ENCODE peak calls at places on chromosomes 16 and 17, in four cellular contexts. W, Z, M and O are unnamed samples.

GRCh38 chr16:631808-632358 is 1.1 kb downstream of the WFIKKN1 start:
- DNase-seq in Z (no peak), M (no peak), W (no peak), O (no peak)

GRCh38 chr17:64747938-64748540 is 85.9 kb upstream of the SMURF2 start:
- DNase-seq in Z (no peak), M (no peak), W (no peak), O (no peak)

GRCh38 chr16:87435399-87436224 is 43.5 kb downstream of the MAP1LC3B start:
- DNase-seq in W (no peak), M (no peak), Z (no peak), O (no peak)

GRCh38 chr16:56779956-56780355 is 50.0 kb downstream of the NUP93 start:
- DNase-seq in W (no peak), M (no peak), Z (no peak), O (no peak)

GRCh38 chr16:86905302-86905701 is 327.0 kb downstream of the FOXL1 start:
- DNase-seq in Z (no peak), M (no peak), W (no peak), O (no peak)

GRCh38 chr16:48287239-48287638 is 39.9 kb upstream of the ABCC11 start:
- DNase-seq in Z (no peak), M (no peak), W (no peak), O (no peak)

GRCh38 chr17:2047590-2047989 is 5.8 kb downstream of the OVCA2 start:
- DNase-seq in M (no peak), W (no peak), Z (no peak), O (no peak)

GRCh38 chr17:79741751-79742588 is 11.2 kb downstream of the ENPP7 start:
- DNase-seq in Z (no peak), M (peak), W (peak), O (peak)

GRCh38 chr17:34275881-34276280 is 5.9 kb downstream of the CCL7 start:
- DNase-seq in W (no peak), M (no peak), Z (no peak), O (no peak)

GRCh38 chr17:43438626-43439529 is 40.1 kb downstream of the ARL4D start:
- DNase-seq in W (no peak), Z (no peak), M (no peak), O (no peak)

GRCh38 chr17:55709984-55710383 is 12.7 kb downstream of the TMEM100 start:
- DNase-seq in Z (no peak), W (no peak), M (no peak), O (no peak)

GRCh38 chr16:12002447-12003006 is 26.0 kb downstream of the SNX29 start:
- DNase-seq in M (peak), Z (no peak), W (no peak), O (no peak)

GRCh38 chr16:58121132-58121531 is 8.0 kb downstream of the CFAP20 start:
- DNase-seq in W (no peak), Z (no peak), M (peak), O (no peak)

GRCh38 chr16:27085182-27085581 is 18.5 kb downstream of the C16orf82 start:
- DNase-seq in M (no peak), Z (no peak), W (no peak), O (no peak)

GRCh38 chr17:77257169-77257568 is 116.4 kb downstream of the SEC14L1 start:
- DNase-seq in Z (no peak), M (no peak), W (no peak), O (no peak)

GRCh38 chr17:43176119-43176570 is 5.1 kb downstream of the NBR1 start:
- DNase-seq in W (peak), M (no peak), Z (no peak), O (no peak)

GRCh38 chr16:57184890-57185445 is 871 bp downstream of the PSME3IP1 start:
- DNase-seq in W (no peak), Z (no peak), M (no peak), O (no peak)

GRCh38 chr17:80441133-80441578 is 26.2 kb downstream of the ENDOV start:
- DNase-seq in M (peak), W (peak), Z (no peak), O (peak)

GRCh38 chr16:30977502-30977901 is 7.5 kb upstream of the HSD3B7 start:
- DNase-seq in M (peak), Z (no peak), W (no peak), O (no peak)

GRCh38 chr17:68143425-68143824 is 104.4 kb upstream of the AMZ2 start:
- DNase-seq in W (no peak), Z (no peak), M (no peak), O (no peak)

GRCh38 chr16:10827691-10828341 is 9.2 kb upstream of the TVP23A start:
- DNase-seq in Z (no peak), M (no peak), W (no peak), O (no peak)

GRCh38 chr17:35022536-35023063 is 40.9 kb downstream of the RFFL start:
- DNase-seq in W (peak), M (no peak), Z (no peak), O (no peak)

GRCh38 chr16:51242281-51242994 is 91.4 kb upstream of the SALL1 start:
- DNase-seq in W (no peak), M (no peak), Z (no peak), O (no peak)

GRCh38 chr17:55410722-55411462 is 10.7 kb downstream of the MMD start:
- DNase-seq in W (peak), Z (no peak), M (no peak), O (no peak)

GRCh38 chr16:11576427-11577289 is 10.1 kb downstream of the LITAF start:
- DNase-seq in M (no peak), W (peak), Z (peak), O (no peak)

GRCh38 chr17:9021158-9021984 is at the start of gene NTN1:
- DNase-seq in M (peak), Z (no peak), W (no peak), O (no peak)

GRCh38 chr16:58047557-58048348 is 22.2 kb downstream of the MMP15 start:
- DNase-seq in Z (no peak), W (no peak), M (peak), O (no peak)

GRCh38 chr16:2835638-2836493 is 5.8 kb downstream of the ZG16B start:
- DNase-seq in Z (no peak), M (no peak), W (peak), O (no peak)

GRCh38 chr17:21285164-21286065 is 904 bp downstream of the MAP2K3 start:
- DNase-seq in M (no peak), Z (no peak), W (no peak), O (no peak)
- TF ChIP-seq HDAC2 in M (no peak), Z (no peak), W (peak), O (no peak)

DNA sequence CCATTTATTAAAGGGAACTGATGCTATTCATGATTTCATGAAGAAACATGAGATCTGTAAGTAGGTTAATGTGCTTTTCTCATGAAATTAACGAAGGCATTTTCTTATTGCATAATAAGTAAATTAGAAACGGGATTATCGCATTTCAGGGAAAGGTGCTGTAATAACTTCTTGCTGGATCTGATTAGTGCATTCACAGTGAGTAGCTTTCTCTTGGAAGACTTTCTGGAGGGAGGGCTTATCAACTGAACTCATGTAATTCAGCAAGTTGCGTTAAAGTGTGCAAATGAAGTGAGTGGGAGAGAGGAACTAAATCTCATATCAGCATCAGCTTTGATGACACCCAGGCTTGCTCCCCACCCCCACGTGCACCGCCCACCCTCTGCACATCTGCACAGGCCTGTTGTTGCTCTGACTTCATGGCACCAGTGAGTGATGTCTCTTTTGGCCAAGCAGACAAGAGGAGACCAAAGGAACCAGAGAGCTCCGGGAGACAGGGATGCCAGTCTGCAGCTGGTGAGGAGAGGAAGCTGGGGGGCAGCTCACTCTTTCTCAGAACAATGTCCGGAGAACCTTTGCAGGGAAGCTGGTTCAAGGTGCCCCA is 26.3 kb upstream of the GAS7 start:
- DNase-seq in M (no peak), W (no peak), Z (no peak), O (no peak)
- TF ChIP-seq YY1 in M (no peak), W (no peak), Z (no peak), O (no peak)

GRCh38 chr17:75034236-75034908 is 12.4 kb downstream of the ATP5PD start:
- DNase-seq in M (peak), W (peak), Z (peak), O (peak)
- TF ChIP-seq HDAC2 in M (no peak), W (peak), Z (no peak), O (no peak)

DNA sequence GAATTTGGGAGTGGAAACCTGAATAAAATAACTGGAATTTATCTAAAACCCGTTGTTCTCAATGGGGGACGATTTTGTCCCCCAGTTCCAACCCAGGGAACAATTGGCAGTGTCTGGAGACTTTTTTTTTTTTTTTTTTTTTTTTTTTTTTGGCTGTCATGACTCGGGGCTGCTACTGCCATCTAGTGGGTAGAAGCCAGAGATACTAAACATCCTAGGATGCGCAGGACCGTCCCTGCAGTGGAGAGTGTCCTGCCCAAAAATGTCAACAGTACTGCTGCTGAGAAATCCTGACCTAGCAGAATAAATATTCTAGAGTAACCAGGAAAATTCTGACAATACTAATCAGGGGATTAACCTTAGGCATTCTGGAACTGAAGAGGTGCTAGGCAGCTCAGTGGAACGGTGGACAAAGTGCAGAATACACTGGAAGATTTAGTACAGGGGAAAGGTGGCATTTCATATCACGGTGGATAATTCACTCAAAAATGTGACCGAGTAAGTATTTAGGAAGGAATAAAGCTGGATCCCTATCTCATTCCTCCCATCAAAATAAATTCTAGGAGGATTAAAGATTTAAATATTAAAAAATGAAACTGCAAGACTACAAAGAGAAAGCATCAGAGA is 107.6 kb downstream of the SPECC1 start:
- DNase-seq in Z (no peak), M (peak), W (peak), O (no peak)
- TF ChIP-seq YY1 in Z (peak), M (no peak), W (no peak), O (peak)

DNA sequence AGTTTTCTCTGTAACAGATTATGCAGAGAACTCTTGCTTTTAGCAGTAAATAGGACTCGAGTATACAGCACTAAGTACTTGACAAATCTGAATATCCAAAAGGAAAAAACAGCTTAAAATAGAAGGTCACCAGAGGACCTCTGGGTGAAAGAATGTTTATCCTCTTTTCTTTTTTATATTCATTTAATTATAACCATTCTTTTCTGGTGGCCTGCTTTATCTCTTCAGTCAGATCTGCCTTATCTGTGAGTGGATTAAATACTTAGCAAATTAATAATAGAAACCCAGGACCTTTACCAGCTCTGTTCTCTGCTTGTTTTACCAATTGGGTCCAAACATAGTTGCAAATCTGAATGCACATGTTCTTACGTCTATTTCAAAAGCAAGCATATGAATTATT is 8.6 kb downstream of the DGKE start:
- DNase-seq in M (no peak), W (no peak), Z (no peak), O (no peak)
- TF ChIP-seq HDAC2 in M (no peak), W (no peak), Z (no peak), O (no peak)

GRCh38 chr17:7027335-7027734 is 4.5 kb downstream of the BCL6B start:
- DNase-seq in M (no peak), Z (no peak), W (no peak), O (no peak)

GRCh38 chr17:7025240-7025639 is 2.4 kb downstream of the BCL6B start:
- DNase-seq in Z (no peak), M (no peak), W (no peak), O (no peak)

GRCh38 chr17:7026471-7027115 is 3.7 kb downstream of the BCL6B start:
- DNase-seq in M (no peak), Z (no peak), W (no peak), O (no peak)

GRCh38 chr17:7029096-7029495 is 6.2 kb downstream of the BCL6B start:
- DNase-seq in M (no peak), W (no peak), Z (no peak), O (no peak)

GRCh38 chr17:7029659-7030058 is 6.2 kb upstream of the SLC16A13 start:
- DNase-seq in W (no peak), M (no peak), Z (no peak), O (no peak)
- TF ChIP-seq YY1 in W (no peak), M (no peak), Z (no peak), O (no peak)

DNA sequence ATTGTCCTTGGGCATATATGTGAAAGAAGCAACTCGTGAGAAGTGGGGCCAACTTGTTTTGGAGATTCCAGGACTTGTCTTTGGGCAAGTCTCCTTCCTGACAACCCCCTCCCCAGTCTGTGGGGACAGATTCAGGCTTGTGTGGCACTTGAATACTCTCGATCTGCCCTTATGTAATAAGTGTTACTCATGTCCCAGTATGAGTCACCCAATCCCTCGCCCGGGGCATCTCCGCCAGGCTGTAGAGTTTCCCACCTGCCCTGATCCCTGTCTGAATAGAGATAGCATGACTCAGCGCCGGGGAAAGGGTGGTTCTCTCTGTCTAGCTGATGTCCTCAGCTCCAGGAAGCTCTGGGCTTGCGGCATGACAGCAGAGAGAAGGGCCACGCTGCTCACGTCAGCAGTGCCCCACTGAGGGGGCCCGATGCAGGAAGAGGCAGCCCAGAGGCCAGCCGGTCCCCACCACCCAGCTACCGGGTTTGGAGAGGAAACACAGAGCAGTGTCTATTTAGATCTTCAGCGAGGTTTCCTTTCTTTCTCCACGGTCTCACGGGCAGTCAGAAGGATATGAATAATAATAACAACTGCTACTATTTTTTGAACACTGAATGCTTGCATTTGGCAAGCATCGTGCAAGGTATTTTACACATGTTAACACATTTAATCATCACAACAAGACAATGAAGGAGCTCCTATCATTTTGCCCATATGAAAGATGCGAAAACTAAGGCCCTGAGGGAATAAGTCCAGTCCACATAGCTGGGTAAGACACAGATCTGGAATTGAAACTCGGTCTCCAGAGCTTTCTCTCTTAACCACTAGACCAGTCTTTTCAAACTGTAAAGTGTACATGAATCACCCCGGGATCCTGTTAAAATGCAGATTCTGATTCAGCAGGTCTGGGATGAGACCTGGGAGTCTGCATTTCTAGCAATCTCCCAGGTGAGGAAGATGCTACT is 426.7 kb upstream of the MAF start:
- DNase-seq in Z (peak), W (peak), M (peak), O (peak)
- TF ChIP-seq HDAC2 in Z (no peak), W (peak), M (peak), O (no peak)